ENCODE peak calls at places on chromosomes 12 and 14, in nine cellular contexts. T, Z, N, X, G, Y, P, F and R are unnamed samples.

GRCh38 chr14:101008631-101009336 is 105.3 kb upstream of the RTL1 start:
- DNase-seq in N (no peak), Z (no peak), F (no peak), T (no peak), X (peak; percentile 9), P (peak; percentile 6), G (no peak), Y (no peak), R (no peak)

GRCh38 chr14:65860956-65861631 is 448.6 kb downstream of the FUT8 start:
- DNase-seq in Z (no peak), F (no peak), G (no peak), N (no peak), X (no peak), P (no peak), T (no peak), Y (no peak), R (no peak)

GRCh38 chr12:98856897-98857540 is 211.9 kb downstream of the APAF1 start:
- DNase-seq in F (no peak), P (no peak), N (no peak), T (peak; percentile 91), X (no peak), G (no peak), Z (no peak), Y (no peak), R (no peak)

GRCh38 chr12:27965966-27966365 is 6.6 kb downstream of the PTHLH start:
- DNase-seq in N (no peak), X (peak; percentile 33), Z (no peak), P (no peak), G (no peak), Y (no peak), F (no peak), T (no peak), R (no peak)

GRCh38 chr14:41810362-41810761 is 203.7 kb downstream of the LRFN5 start:
- DNase-seq in F (no peak), Z (no peak), P (no peak), G (no peak), X (no peak), T (no peak), Y (no peak), N (no peak), R (no peak)

GRCh38 chr12:116416161-116416560 is 138.7 kb upstream of the MED13L start:
- DNase-seq in F (no peak), Y (no peak), Z (no peak), P (no peak), N (no peak), T (no peak), X (no peak), G (no peak), R (no peak)

GRCh38 chr14:92297818-92298595 is 25.0 kb upstream of the SLC24A4 start:
- DNase-seq in P (no peak), T (no peak), F (no peak), Y (no peak), N (no peak), Z (no peak), X (no peak), G (no peak), R (no peak)

GRCh38 chr12:22124987-22125386 is 79.0 kb downstream of the CMAS start:
- DNase-seq in P (no peak), G (no peak), N (no peak), Y (no peak), F (no peak), X (no peak), T (no peak), Z (no peak), R (no peak)

GRCh38 chr12:2495452-2496112 is 299.2 kb upstream of the FKBP4 start:
- DNase-seq in X (no peak), F (no peak), P (no peak), G (no peak), N (no peak), Z (no peak), Y (no peak), T (no peak), R (no peak)

GRCh38 chr14:56102901-56103409 is 15.3 kb upstream of the PELI2 start:
- DNase-seq in N (no peak), G (no peak), T (no peak), F (no peak), X (no peak), Z (no peak), P (no peak), Y (no peak), R (no peak)

GRCh38 chr14:56099081-56099797 is 19.0 kb upstream of the PELI2 start:
- DNase-seq in T (no peak), P (no peak), Y (no peak), G (no peak), Z (no peak), F (no peak), N (no peak), X (no peak), R (no peak)

GRCh38 chr14:56098021-56098420 is 20.2 kb upstream of the PELI2 start:
- DNase-seq in P (no peak), Z (no peak), G (no peak), X (no peak), N (no peak), F (no peak), T (no peak), Y (no peak), R (no peak)

GRCh38 chr14:56100556-56100955 is 17.7 kb upstream of the PELI2 start:
- DNase-seq in X (no peak), G (no peak), F (no peak), N (no peak), P (no peak), Y (no peak), T (no peak), Z (no peak), R (no peak)
- H3K27ac ChIP-seq in X (no peak overlapping the region), G (no peak overlapping the region), F (no peak overlapping the region), N (no peak overlapping the region), P (no peak overlapping the region), Y (no peak overlapping the region), T (no peak overlapping the region), Z (no peak overlapping the region), R (no peak overlapping the region)

DNA sequence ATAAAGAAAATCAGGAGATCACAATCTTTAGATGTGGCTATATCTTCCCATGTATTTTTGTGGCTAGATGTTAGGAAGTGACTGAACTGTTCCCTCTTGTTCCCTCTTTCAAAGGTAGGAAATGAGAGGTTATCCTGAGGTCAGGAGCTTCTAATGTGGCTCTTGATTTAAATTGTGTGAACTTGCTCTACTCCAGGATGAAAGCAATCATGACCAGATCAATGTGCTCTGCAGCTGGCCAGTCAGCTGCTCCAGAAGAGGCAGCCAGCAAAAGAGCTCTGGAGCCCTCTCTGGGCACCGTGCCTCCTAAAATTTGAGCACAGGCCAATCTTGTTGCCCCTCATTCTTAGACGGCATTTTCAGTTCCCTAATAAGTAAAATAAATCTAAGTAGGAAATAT is 32.0 kb downstream of the CDK17 start:
- DNase-seq in T (no peak), X (peak; percentile 53), Z (no peak), F (no peak), P (no peak), G (no peak), N (no peak), Y (no peak), R (peak; percentile 3)
- H3K27ac ChIP-seq in T (no peak overlapping the region), X (no peak overlapping the region), Z (no peak overlapping the region), F (no peak overlapping the region), P (no peak overlapping the region), G (no peak overlapping the region), N (no peak overlapping the region), Y (peak overlapping the region; percentile 9), R (peak overlapping the region; percentile 39)

GRCh38 chr12:64177001-64177400 is 45.1 kb downstream of the KICS2 start:
- DNase-seq in Y (no peak), N (no peak), P (no peak), F (no peak), X (no peak), G (no peak), Z (no peak), T (no peak), R (no peak)

GRCh38 chr12:64180951-64181350 is 41.1 kb downstream of the KICS2 start:
- DNase-seq in N (no peak), T (no peak), Y (no peak), G (no peak), P (no peak), X (peak; percentile 71), Z (no peak), F (no peak), R (no peak)

GRCh38 chr12:64181504-64182291 is 40.4 kb downstream of the KICS2 start:
- DNase-seq in Z (no peak), F (no peak), X (peak; percentile 95), G (peak; percentile 44), P (peak; percentile 52), T (peak; percentile 45), Y (peak; percentile 44), N (no peak), R (no peak)

GRCh38 chr12:64175254-64175945 is 46.7 kb downstream of the KICS2 start:
- DNase-seq in P (no peak), T (no peak), Z (no peak), Y (no peak), F (no peak), X (peak; percentile 50), G (no peak), N (no peak), R (no peak)

DNA sequence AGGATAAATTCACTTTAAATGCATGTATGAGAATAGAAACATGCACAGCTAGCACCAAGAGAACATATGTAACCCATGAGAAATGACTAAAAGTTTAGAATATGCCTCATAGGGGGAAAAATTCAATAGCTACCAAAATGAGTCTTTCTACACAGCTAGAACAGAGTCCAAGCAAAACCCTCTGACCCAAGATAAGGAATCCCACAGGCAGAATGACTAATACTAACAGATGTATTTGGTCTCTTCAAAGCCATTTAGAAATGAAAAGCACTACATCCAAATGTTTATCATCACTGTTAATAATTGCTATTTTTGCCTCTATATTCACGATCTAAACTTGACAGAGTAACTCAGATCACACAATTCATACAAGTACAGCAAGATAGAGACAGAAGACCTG is 44.0 kb downstream of the KICS2 start:
- DNase-seq in G (no peak), T (no peak), N (no peak), F (no peak), X (peak; percentile 89), Y (no peak), P (no peak), Z (no peak), R (no peak)
- H3K27ac ChIP-seq in G (no peak overlapping the region), T (no peak overlapping the region), N (no peak overlapping the region), F (no peak overlapping the region), X (peak overlapping the region; percentile 70), Y (no peak overlapping the region), P (no peak overlapping the region), Z (no peak overlapping the region), R (no peak overlapping the region)

GRCh38 chr14:68441532-68441931 is 351.3 kb downstream of the ZFP36L1 start:
- DNase-seq in G (no peak), P (no peak), T (no peak), N (no peak), Y (no peak), X (no peak), Z (no peak), F (no peak), R (no peak)

GRCh38 chr14:68444449-68445168 is 348.3 kb downstream of the ZFP36L1 start:
- DNase-seq in G (peak; percentile 69), T (no peak), P (no peak), Y (peak; percentile 80), F (no peak), Z (no peak), X (peak; percentile 64), N (no peak), R (no peak)

GRCh38 chr14:68440776-68441175 is 352.1 kb downstream of the ZFP36L1 start:
- DNase-seq in Z (no peak), X (peak; percentile 53), T (no peak), G (no peak), F (no peak), Y (no peak), N (no peak), P (no peak), R (no peak)

GRCh38 chr14:68442828-68443460 is 349.9 kb downstream of the ZFP36L1 start:
- DNase-seq in Z (no peak), G (no peak), X (peak; percentile 70), Y (peak; percentile 57), T (no peak), F (no peak), P (no peak), N (no peak), R (no peak)

GRCh38 chr14:68439741-68440140 is 353.1 kb downstream of the ZFP36L1 start:
- DNase-seq in Y (no peak), G (no peak), Z (no peak), F (no peak), X (no peak), T (no peak), P (no peak), N (no peak), R (no peak)
- H3K27ac ChIP-seq in Y (no peak overlapping the region), G (no peak overlapping the region), Z (no peak overlapping the region), F (no peak overlapping the region), X (no peak overlapping the region), T (no peak overlapping the region), P (no peak overlapping the region), N (no peak overlapping the region), R (no peak overlapping the region)